ENCODE peak calls at places on chromosome 21, in eight cellular contexts. A is AG09309, X is GM23248, F is AG04449, W is cardiac fibroblast, L is heart right ventricle, Y is AG10803, V is ovary. Z is an unnamed sample.
A peak's percentile ranks its signal among the peaks of the same experiment; 100 is the strongest.

GRCh38 chr21:19853709-19854575 is 1144.3 kb upstream of the NCAM2 start:
- DNase-seq in A (no peak), X (no peak), F (no peak), W (no peak), L (no peak), Y (no peak), V (no peak), Z (no peak)

GRCh38 chr21:31222142-31222541 is 121.9 kb downstream of the TIAM1 start:
- DNase-seq in A (no peak), X (peak; percentile 84), F (no peak), W (peak; percentile 65), L (no peak), Y (peak; percentile 30), V (no peak), Z (no peak)

GRCh38 chr21:41967708-41968107 is 13.9 kb upstream of the C2CD2 start:
- DNase-seq in A (no peak), X (no peak), F (no peak), W (no peak), L (no peak), Y (no peak), V (peak; percentile 10), Z (no peak)

GRCh38 chr21:45029298-45029967 is 44.9 kb upstream of the ADARB1 start:
- DNase-seq in A (no peak), X (peak; percentile 46), F (no peak), W (peak; percentile 50), L (no peak), Y (peak; percentile 50), V (no peak), Z (no peak)

GRCh38 chr21:33201945-33202344 is 27.8 kb upstream of the IFNAR2 start:
- DNase-seq in A (no peak), X (peak; percentile 37), F (no peak), W (peak; percentile 14), L (no peak), Y (peak; percentile 28), V (no peak), Z (no peak)

GRCh38 chr21:17554120-17554519 is 41.3 kb downstream of the CXADR start:
- DNase-seq in A (no peak), X (no peak), F (no peak), W (no peak), L (no peak), Y (no peak), V (no peak), Z (no peak)

GRCh38 chr21:32524010-32524719 is 61.2 kb downstream of the TCP10L start:
- DNase-seq in A (peak; percentile 88), X (peak; percentile 90), F (peak; percentile 71), W (peak; percentile 92), L (peak; percentile 67), Y (peak; percentile 86), V (no peak), Z (peak; percentile 80)

GRCh38 chr21:42039470-42039901 is 29.3 kb upstream of the ZBTB21 start:
- DNase-seq in A (peak; percentile 47), X (peak; percentile 84), F (peak; percentile 41), W (peak; percentile 60), L (no peak), Y (peak; percentile 90), V (no peak), Z (peak; percentile 40)

GRCh38 chr21:41953831-41954653 is at the start of gene C2CD2:
- DNase-seq in A (no peak), X (peak; percentile 85), F (no peak), W (peak; percentile 82), L (peak; percentile 69), Y (peak; percentile 73), V (peak; percentile 81), Z (no peak)

GRCh38 chr21:31554511-31555022 is 104.9 kb upstream of the SOD1 start:
- DNase-seq in A (no peak), X (peak; percentile 50), F (no peak), W (peak; percentile 26), L (no peak), Y (no peak), V (peak; percentile 45), Z (no peak)

GRCh38 chr21:31480228-31480627 is 136.2 kb upstream of the TIAM1 start:
- DNase-seq in A (no peak), X (no peak), F (no peak), W (no peak), L (no peak), Y (no peak), V (no peak), Z (no peak)

GRCh38 chr21:28336299-28336698 is 656.4 kb downstream of the LTN1 start:
- DNase-seq in A (peak; percentile 89), X (peak; percentile 87), F (peak; percentile 76), W (peak; percentile 94), L (peak; percentile 8), Y (peak; percentile 91), V (no peak), Z (peak; percentile 55)

GRCh38 chr21:31132574-31133242 is 94.4 kb upstream of the KRTAP19-8 start:
- DNase-seq in A (no peak), X (peak; percentile 47), F (no peak), W (peak; percentile 17), L (no peak), Y (peak; percentile 43), V (no peak), Z (no peak)

GRCh38 chr21:40335689-40336088 is 468.5 kb downstream of the PCP4 start:
- DNase-seq in A (no peak), X (no peak), F (no peak), W (no peak), L (no peak), Y (no peak), V (no peak), Z (no peak)
- H3K4me3 ChIP-seq in A (no peak overlapping the region), X (no peak overlapping the region), F (no peak overlapping the region), W (no peak overlapping the region), L (no peak overlapping the region), Y (no peak overlapping the region), V (no peak overlapping the region), Z (no peak overlapping the region)

GRCh38 chr21:35658242-35658641 is 402.1 kb downstream of the SETD4 start:
- DNase-seq in A (peak; percentile 71), X (peak; percentile 72), F (peak; percentile 67), W (peak; percentile 70), L (no peak), Y (peak; percentile 82), V (no peak), Z (peak; percentile 70)
- H3K4me3 ChIP-seq in A (no peak overlapping the region), X (no peak overlapping the region), F (no peak overlapping the region), W (no peak overlapping the region), L (no peak overlapping the region), Y (no peak overlapping the region), V (no peak overlapping the region), Z (no peak overlapping the region)

DNA sequence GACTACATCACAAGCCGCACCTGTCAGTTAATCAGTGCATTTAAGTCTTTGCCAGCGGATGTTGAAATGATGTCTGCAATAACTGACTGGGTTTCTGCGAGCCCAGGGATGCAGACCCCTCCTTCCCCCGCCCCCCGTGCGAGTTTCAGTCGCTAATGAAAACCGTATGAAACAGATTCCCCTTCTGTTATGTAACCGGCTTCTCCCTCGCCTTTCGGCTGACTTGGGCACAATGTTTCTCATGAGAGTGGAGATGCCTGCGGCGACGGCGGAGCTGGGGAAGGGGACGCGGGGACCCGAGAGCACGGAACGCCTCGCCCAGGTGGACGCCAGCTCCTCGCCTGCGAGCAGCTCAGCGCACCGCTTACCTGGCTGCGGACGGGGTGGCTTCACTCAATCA is 741 bp downstream of the KCNJ6 start:
- DNase-seq in A (no peak), X (no peak), F (no peak), W (no peak), L (no peak), Y (peak; percentile 50), V (no peak), Z (no peak)
- H3K4me3 ChIP-seq in A (no peak overlapping the region), X (peak overlapping the region; percentile 72), F (peak overlapping the region; percentile 31), W (peak overlapping the region; percentile 53), L (peak overlapping the region; percentile 34), Y (peak overlapping the region; percentile 60), V (no peak overlapping the region), Z (peak overlapping the region; percentile 39)

DNA sequence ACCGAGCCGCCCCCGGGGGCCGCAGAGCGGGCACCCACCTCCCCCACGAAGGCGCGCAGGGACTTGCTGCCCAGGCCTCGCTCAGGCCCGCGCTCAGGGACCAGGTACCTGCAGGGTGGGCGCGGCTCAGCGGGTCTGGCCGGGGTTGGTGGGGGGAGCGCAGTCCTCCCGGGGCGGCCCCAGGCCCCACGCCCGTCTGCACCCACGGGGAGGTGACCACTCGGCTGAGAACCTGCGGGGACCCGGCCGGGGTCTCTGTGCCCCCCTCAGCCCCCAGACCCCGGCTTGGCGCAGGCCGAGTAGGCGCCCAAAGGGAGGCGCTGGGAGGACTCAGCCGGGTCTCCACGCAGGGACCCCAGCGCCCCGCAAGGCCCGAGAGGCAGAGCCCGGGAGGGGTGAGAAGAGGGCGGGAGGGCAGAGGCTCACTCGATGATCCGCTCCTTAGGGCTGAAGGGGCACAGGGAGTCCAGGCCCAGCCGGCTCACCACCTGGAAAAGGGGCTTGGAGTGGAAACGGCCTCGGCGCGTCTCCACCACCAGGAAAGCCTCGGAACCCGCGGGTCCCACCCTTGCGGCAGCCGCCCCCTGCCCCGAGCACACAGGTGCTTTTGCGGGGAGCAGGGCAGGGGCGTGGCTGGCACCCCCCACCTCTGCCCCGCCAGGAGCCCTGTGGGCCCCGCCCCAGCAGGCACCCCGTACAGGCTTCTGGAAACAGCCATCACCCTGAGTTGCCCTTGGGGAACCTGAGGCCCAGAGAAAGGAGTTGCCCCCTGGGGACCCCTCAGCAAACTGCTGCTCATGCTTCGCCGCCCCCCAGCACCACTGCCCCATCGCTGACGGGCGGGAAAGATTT is 9.3 kb downstream of the FTCD start:
- DNase-seq in A (no peak), X (no peak), F (no peak), W (no peak), L (no peak), Y (no peak), V (peak; percentile 37), Z (no peak)
- H3K4me3 ChIP-seq in A (no peak overlapping the region), X (no peak overlapping the region), F (no peak overlapping the region), W (no peak overlapping the region), L (no peak overlapping the region), Y (no peak overlapping the region), V (no peak overlapping the region), Z (no peak overlapping the region)

GRCh38 chr21:26842300-26842699 is 2.9 kb downstream of the ADAMTS1 start:
- DNase-seq in A (no peak), X (peak; percentile 83), F (no peak), W (peak; percentile 62), L (peak; percentile 12), Y (peak; percentile 81), V (peak; percentile 47), Z (no peak)
- H3K4me3 ChIP-seq in A (peak overlapping the region; percentile 93), X (peak overlapping the region; percentile 93), F (peak overlapping the region; percentile 98), W (peak overlapping the region; percentile 79), L (peak overlapping the region; percentile 95), Y (peak overlapping the region; percentile 98), V (peak overlapping the region; percentile 87), Z (peak overlapping the region; percentile 96)

DNA sequence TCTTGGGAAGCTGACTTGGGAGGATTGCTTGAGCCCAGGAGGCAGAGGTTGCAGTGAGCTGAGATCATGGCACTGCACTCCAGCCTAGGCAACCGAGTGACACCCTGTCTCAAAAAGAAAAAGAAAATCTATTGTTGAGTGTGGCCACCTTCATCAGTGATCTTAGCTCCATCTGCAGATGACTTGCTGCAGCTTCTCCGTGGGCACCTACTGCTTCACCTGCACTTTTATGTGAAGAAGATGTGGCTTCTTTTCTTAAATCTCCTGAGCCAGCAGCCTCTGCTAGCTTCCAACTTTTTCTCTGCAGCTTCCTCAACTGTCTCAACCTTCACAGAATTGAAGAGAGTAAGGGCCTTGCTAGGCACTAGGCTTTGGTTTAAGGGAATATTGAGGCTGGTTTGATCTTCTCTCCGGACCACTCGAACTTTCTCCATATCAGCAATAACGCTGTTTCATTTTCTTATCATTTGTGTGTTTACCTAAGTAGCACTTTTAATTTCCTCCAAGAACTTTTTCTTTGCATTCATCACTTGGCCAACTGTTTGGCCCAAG is 28.0 kb downstream of the AGPAT3 start:
- DNase-seq in A (no peak), X (no peak), F (no peak), W (no peak), L (no peak), Y (no peak), V (peak; percentile 12), Z (no peak)
- H3K4me3 ChIP-seq in A (no peak overlapping the region), X (no peak overlapping the region), F (no peak overlapping the region), W (no peak overlapping the region), L (no peak overlapping the region), Y (no peak overlapping the region), V (no peak overlapping the region), Z (no peak overlapping the region)

GRCh38 chr21:16086121-16086520 is 356.3 kb downstream of the USP25 start:
- DNase-seq in A (no peak), X (no peak), F (no peak), W (no peak), L (no peak), Y (no peak), V (no peak), Z (no peak)
- H3K4me3 ChIP-seq in A (no peak overlapping the region), X (peak overlapping the region; percentile 61), F (no peak overlapping the region), W (no peak overlapping the region), L (no peak overlapping the region), Y (no peak overlapping the region), V (no peak overlapping the region), Z (no peak overlapping the region)

Z was measured in BJ.